ENCODE peak calls at places on chromosomes 2 and 18, in eight cellular contexts. One of them, this sample, is unnamed.

GRCh38 chr18:28357785-28358401 is 181.0 kb upstream of the CDH2 start:
- DNase-seq in activated effector memory CD4-positive, alpha-beta T cell treated with Interleukin-2 at 50 U/mL for 16 hours: no peak
- DNase-seq in ELF-1: peak
- DNase-seq in RCC 7860: no peak
- DNase-seq in sciatic nerve: no peak
- DNase-seq in AG08396: no peak
- DNase-seq in activated T-helper 1 cell treated with anti-CD3 and anti-CD28 coated beads, Interleukin-12 subunit alpha, Interleukin-12 subunit beta, Interleukin-2, Interleukin-4 antibody, amounts not matched to agents 30 ng/mL and 10 ng/mL and 1 ng/mL, durations not matched to agents 14 hours and 24 hours and 36 hours: no peak
- DNase-seq in fibroblast of lung: no peak
- DNase-seq in this sample: no peak

GRCh38 chr18:46278481-46279465 is 174.6 kb downstream of the HAUS1 start:
- DNase-seq in AG08396: peak
- DNase-seq in fibroblast of lung: peak
- DNase-seq in ELF-1: no peak
- DNase-seq in RCC 7860: peak
- DNase-seq in activated T-helper 1 cell treated with anti-CD3 and anti-CD28 coated beads, Interleukin-12 subunit alpha, Interleukin-12 subunit beta, Interleukin-2, Interleukin-4 antibody, amounts not matched to agents 30 ng/mL and 10 ng/mL and 1 ng/mL, durations not matched to agents 14 hours and 24 hours and 36 hours: no peak
- DNase-seq in sciatic nerve: no peak
- DNase-seq in activated effector memory CD4-positive, alpha-beta T cell treated with Interleukin-2 at 50 U/mL for 16 hours: no peak
- DNase-seq in this sample: no peak

GRCh38 chr2:77862120-77862519 is 339.9 kb upstream of the LRRTM4 start:
- DNase-seq in ELF-1: no peak
- DNase-seq in activated effector memory CD4-positive, alpha-beta T cell treated with Interleukin-2 at 50 U/mL for 16 hours: no peak
- DNase-seq in fibroblast of lung: no peak
- DNase-seq in AG08396: no peak
- DNase-seq in activated T-helper 1 cell treated with anti-CD3 and anti-CD28 coated beads, Interleukin-12 subunit alpha, Interleukin-12 subunit beta, Interleukin-2, Interleukin-4 antibody, amounts not matched to agents 30 ng/mL and 10 ng/mL and 1 ng/mL, durations not matched to agents 14 hours and 24 hours and 36 hours: no peak
- DNase-seq in sciatic nerve: no peak
- DNase-seq in RCC 7860: no peak
- DNase-seq in this sample: no peak

GRCh38 chr2:34105015-34105767 is 506.1 kb upstream of the FAM98A start:
- DNase-seq in activated effector memory CD4-positive, alpha-beta T cell treated with Interleukin-2 at 50 U/mL for 16 hours: no peak
- DNase-seq in RCC 7860: peak
- DNase-seq in activated T-helper 1 cell treated with anti-CD3 and anti-CD28 coated beads, Interleukin-12 subunit alpha, Interleukin-12 subunit beta, Interleukin-2, Interleukin-4 antibody, amounts not matched to agents 30 ng/mL and 10 ng/mL and 1 ng/mL, durations not matched to agents 14 hours and 24 hours and 36 hours: no peak
- DNase-seq in AG08396: peak
- DNase-seq in sciatic nerve: no peak
- DNase-seq in ELF-1: no peak
- DNase-seq in fibroblast of lung: peak
- DNase-seq in this sample: no peak

GRCh38 chr2:222108957-222109595 is 189.7 kb downstream of the PAX3 start:
- DNase-seq in ELF-1: no peak
- DNase-seq in activated T-helper 1 cell treated with anti-CD3 and anti-CD28 coated beads, Interleukin-12 subunit alpha, Interleukin-12 subunit beta, Interleukin-2, Interleukin-4 antibody, amounts not matched to agents 30 ng/mL and 10 ng/mL and 1 ng/mL, durations not matched to agents 14 hours and 24 hours and 36 hours: no peak
- DNase-seq in AG08396: no peak
- DNase-seq in RCC 7860: no peak
- DNase-seq in activated effector memory CD4-positive, alpha-beta T cell treated with Interleukin-2 at 50 U/mL for 16 hours: no peak
- DNase-seq in sciatic nerve: no peak
- DNase-seq in fibroblast of lung: peak
- DNase-seq in this sample: no peak

GRCh38 chr18:13257361-13257980 is 38.9 kb downstream of the LDLRAD4 start:
- DNase-seq in sciatic nerve: no peak
- DNase-seq in activated effector memory CD4-positive, alpha-beta T cell treated with Interleukin-2 at 50 U/mL for 16 hours: no peak
- DNase-seq in ELF-1: no peak
- DNase-seq in activated T-helper 1 cell treated with anti-CD3 and anti-CD28 coated beads, Interleukin-12 subunit alpha, Interleukin-12 subunit beta, Interleukin-2, Interleukin-4 antibody, amounts not matched to agents 30 ng/mL and 10 ng/mL and 1 ng/mL, durations not matched to agents 14 hours and 24 hours and 36 hours: no peak
- DNase-seq in fibroblast of lung: no peak
- DNase-seq in AG08396: no peak
- DNase-seq in RCC 7860: no peak
- DNase-seq in this sample: no peak

GRCh38 chr18:76721207-76721996 is 101.0 kb upstream of the ZNF236 start:
- DNase-seq in ELF-1: no peak
- DNase-seq in sciatic nerve: no peak
- DNase-seq in fibroblast of lung: no peak
- DNase-seq in activated T-helper 1 cell treated with anti-CD3 and anti-CD28 coated beads, Interleukin-12 subunit alpha, Interleukin-12 subunit beta, Interleukin-2, Interleukin-4 antibody, amounts not matched to agents 30 ng/mL and 10 ng/mL and 1 ng/mL, durations not matched to agents 14 hours and 24 hours and 36 hours: peak
- DNase-seq in RCC 7860: no peak
- DNase-seq in AG08396: no peak
- DNase-seq in activated effector memory CD4-positive, alpha-beta T cell treated with Interleukin-2 at 50 U/mL for 16 hours: peak
- DNase-seq in this sample: no peak

GRCh38 chr18:31211047-31211446 is 48.4 kb upstream of the DSC1 start:
- DNase-seq in fibroblast of lung: no peak
- DNase-seq in activated T-helper 1 cell treated with anti-CD3 and anti-CD28 coated beads, Interleukin-12 subunit alpha, Interleukin-12 subunit beta, Interleukin-2, Interleukin-4 antibody, amounts not matched to agents 30 ng/mL and 10 ng/mL and 1 ng/mL, durations not matched to agents 14 hours and 24 hours and 36 hours: no peak
- DNase-seq in activated effector memory CD4-positive, alpha-beta T cell treated with Interleukin-2 at 50 U/mL for 16 hours: no peak
- DNase-seq in RCC 7860: no peak
- DNase-seq in sciatic nerve: no peak
- DNase-seq in ELF-1: peak
- DNase-seq in AG08396: no peak
- DNase-seq in this sample: no peak

GRCh38 chr2:23545391-23545790 is 160.4 kb downstream of the KLHL29 start:
- DNase-seq in ELF-1: peak
- DNase-seq in fibroblast of lung: no peak
- DNase-seq in activated T-helper 1 cell treated with anti-CD3 and anti-CD28 coated beads, Interleukin-12 subunit alpha, Interleukin-12 subunit beta, Interleukin-2, Interleukin-4 antibody, amounts not matched to agents 30 ng/mL and 10 ng/mL and 1 ng/mL, durations not matched to agents 14 hours and 24 hours and 36 hours: no peak
- DNase-seq in sciatic nerve: no peak
- DNase-seq in AG08396: no peak
- DNase-seq in RCC 7860: no peak
- DNase-seq in activated effector memory CD4-positive, alpha-beta T cell treated with Interleukin-2 at 50 U/mL for 16 hours: no peak
- DNase-seq in this sample: no peak

GRCh38 chr2:235568431-235568830 is 74.6 kb downstream of the AGAP1 start:
- DNase-seq in ELF-1: no peak
- DNase-seq in fibroblast of lung: no peak
- DNase-seq in activated T-helper 1 cell treated with anti-CD3 and anti-CD28 coated beads, Interleukin-12 subunit alpha, Interleukin-12 subunit beta, Interleukin-2, Interleukin-4 antibody, amounts not matched to agents 30 ng/mL and 10 ng/mL and 1 ng/mL, durations not matched to agents 14 hours and 24 hours and 36 hours: no peak
- DNase-seq in sciatic nerve: no peak
- DNase-seq in AG08396: no peak
- DNase-seq in RCC 7860: no peak
- DNase-seq in activated effector memory CD4-positive, alpha-beta T cell treated with Interleukin-2 at 50 U/mL for 16 hours: no peak
- DNase-seq in this sample: peak

GRCh38 chr2:224023188-224023587 is 15.9 kb downstream of the SERPINE2 start:
- DNase-seq in sciatic nerve: no peak
- DNase-seq in AG08396: peak
- DNase-seq in fibroblast of lung: peak
- DNase-seq in activated effector memory CD4-positive, alpha-beta T cell treated with Interleukin-2 at 50 U/mL for 16 hours: no peak
- DNase-seq in RCC 7860: peak
- DNase-seq in activated T-helper 1 cell treated with anti-CD3 and anti-CD28 coated beads, Interleukin-12 subunit alpha, Interleukin-12 subunit beta, Interleukin-2, Interleukin-4 antibody, amounts not matched to agents 30 ng/mL and 10 ng/mL and 1 ng/mL, durations not matched to agents 14 hours and 24 hours and 36 hours: no peak
- DNase-seq in ELF-1: no peak
- DNase-seq in this sample: no peak

GRCh38 chr18:55974521-55974920 is 386.5 kb upstream of the TCF4 start:
- DNase-seq in ELF-1: no peak
- DNase-seq in activated T-helper 1 cell treated with anti-CD3 and anti-CD28 coated beads, Interleukin-12 subunit alpha, Interleukin-12 subunit beta, Interleukin-2, Interleukin-4 antibody, amounts not matched to agents 30 ng/mL and 10 ng/mL and 1 ng/mL, durations not matched to agents 14 hours and 24 hours and 36 hours: no peak
- DNase-seq in activated effector memory CD4-positive, alpha-beta T cell treated with Interleukin-2 at 50 U/mL for 16 hours: no peak
- DNase-seq in AG08396: no peak
- DNase-seq in fibroblast of lung: no peak
- DNase-seq in RCC 7860: no peak
- DNase-seq in sciatic nerve: no peak
- DNase-seq in this sample: no peak

GRCh38 chr2:39837856-39838453 is 58.9 kb upstream of the THUMPD2 start:
- DNase-seq in sciatic nerve: no peak
- DNase-seq in RCC 7860: peak
- DNase-seq in AG08396: peak
- DNase-seq in ELF-1: peak
- DNase-seq in fibroblast of lung: peak
- DNase-seq in activated effector memory CD4-positive, alpha-beta T cell treated with Interleukin-2 at 50 U/mL for 16 hours: no peak
- DNase-seq in activated T-helper 1 cell treated with anti-CD3 and anti-CD28 coated beads, Interleukin-12 subunit alpha, Interleukin-12 subunit beta, Interleukin-2, Interleukin-4 antibody, amounts not matched to agents 30 ng/mL and 10 ng/mL and 1 ng/mL, durations not matched to agents 14 hours and 24 hours and 36 hours: no peak
- DNase-seq in this sample: peak

GRCh38 chr2:232667989-232668583 is 29.0 kb upstream of the GIGYF2 start:
- DNase-seq in activated T-helper 1 cell treated with anti-CD3 and anti-CD28 coated beads, Interleukin-12 subunit alpha, Interleukin-12 subunit beta, Interleukin-2, Interleukin-4 antibody, amounts not matched to agents 30 ng/mL and 10 ng/mL and 1 ng/mL, durations not matched to agents 14 hours and 24 hours and 36 hours: no peak
- DNase-seq in sciatic nerve: no peak
- DNase-seq in fibroblast of lung: peak
- DNase-seq in activated effector memory CD4-positive, alpha-beta T cell treated with Interleukin-2 at 50 U/mL for 16 hours: no peak
- DNase-seq in AG08396: no peak
- DNase-seq in RCC 7860: no peak
- DNase-seq in ELF-1: no peak
- DNase-seq in this sample: no peak

GRCh38 chr2:159083601-159084000 is 115.2 kb downstream of the TANC1 start:
- DNase-seq in activated T-helper 1 cell treated with anti-CD3 and anti-CD28 coated beads, Interleukin-12 subunit alpha, Interleukin-12 subunit beta, Interleukin-2, Interleukin-4 antibody, amounts not matched to agents 30 ng/mL and 10 ng/mL and 1 ng/mL, durations not matched to agents 14 hours and 24 hours and 36 hours: no peak
- DNase-seq in RCC 7860: no peak
- DNase-seq in ELF-1: no peak
- DNase-seq in fibroblast of lung: peak
- DNase-seq in AG08396: peak
- DNase-seq in sciatic nerve: no peak
- DNase-seq in activated effector memory CD4-positive, alpha-beta T cell treated with Interleukin-2 at 50 U/mL for 16 hours: no peak
- DNase-seq in this sample: no peak

GRCh38 chr18:8235916-8236315 is 373.3 kb upstream of the RAB12 start:
- DNase-seq in sciatic nerve: no peak
- DNase-seq in AG08396: no peak
- DNase-seq in activated effector memory CD4-positive, alpha-beta T cell treated with Interleukin-2 at 50 U/mL for 16 hours: no peak
- DNase-seq in activated T-helper 1 cell treated with anti-CD3 and anti-CD28 coated beads, Interleukin-12 subunit alpha, Interleukin-12 subunit beta, Interleukin-2, Interleukin-4 antibody, amounts not matched to agents 30 ng/mL and 10 ng/mL and 1 ng/mL, durations not matched to agents 14 hours and 24 hours and 36 hours: no peak
- DNase-seq in fibroblast of lung: no peak
- DNase-seq in RCC 7860: no peak
- DNase-seq in ELF-1: no peak
- DNase-seq in this sample: no peak

GRCh38 chr2:183671233-183671632 is 547.0 kb downstream of the NUP35 start:
- DNase-seq in activated T-helper 1 cell treated with anti-CD3 and anti-CD28 coated beads, Interleukin-12 subunit alpha, Interleukin-12 subunit beta, Interleukin-2, Interleukin-4 antibody, amounts not matched to agents 30 ng/mL and 10 ng/mL and 1 ng/mL, durations not matched to agents 14 hours and 24 hours and 36 hours: no peak
- DNase-seq in RCC 7860: no peak
- DNase-seq in activated effector memory CD4-positive, alpha-beta T cell treated with Interleukin-2 at 50 U/mL for 16 hours: no peak
- DNase-seq in sciatic nerve: no peak
- DNase-seq in ELF-1: no peak
- DNase-seq in AG08396: no peak
- DNase-seq in fibroblast of lung: no peak
- DNase-seq in this sample: no peak

GRCh38 chr2:58539973-58540372 is 298.8 kb upstream of the FANCL start:
- DNase-seq in RCC 7860: no peak
- DNase-seq in fibroblast of lung: no peak
- DNase-seq in ELF-1: peak
- DNase-seq in AG08396: no peak
- DNase-seq in activated effector memory CD4-positive, alpha-beta T cell treated with Interleukin-2 at 50 U/mL for 16 hours: no peak
- DNase-seq in sciatic nerve: no peak
- DNase-seq in activated T-helper 1 cell treated with anti-CD3 and anti-CD28 coated beads, Interleukin-12 subunit alpha, Interleukin-12 subunit beta, Interleukin-2, Interleukin-4 antibody, amounts not matched to agents 30 ng/mL and 10 ng/mL and 1 ng/mL, durations not matched to agents 14 hours and 24 hours and 36 hours: no peak
- DNase-seq in this sample: no peak

This sample was measured in right cardiac atrium.